ENCODE peak calls at places on chromosomes 12 and 14, in five cellular contexts. C, I, U, T and F are unnamed samples.

GRCh38 chr14:92770454-92770853 is 22.0 kb upstream of the LGMN start:
- DNase-seq in T (no peak), U (no peak), I (no peak), C (no peak), F (no peak)

GRCh38 chr14:29016050-29016900 is 249.7 kb downstream of the FOXG1 start:
- DNase-seq in I (peak; percentile 53), T (no peak), U (no peak), C (no peak), F (no peak)

GRCh38 chr14:76784881-76785280 is 23.6 kb downstream of the VASH1 start:
- DNase-seq in C (peak; percentile 85), I (peak; percentile 78), U (peak; percentile 83), T (peak; percentile 64), F (peak; percentile 91)

GRCh38 chr14:50116986-50117385 is 614 bp upstream of the VCPKMT start:
- DNase-seq in I (no peak), U (no peak), C (no peak), T (no peak), F (no peak)

GRCh38 chr12:14716848-14717444 is 20.5 kb upstream of the GUCY2C start:
- DNase-seq in I (peak; percentile 71), T (peak; percentile 75), U (no peak), C (no peak), F (no peak)

GRCh38 chr14:101944451-101944850 is 19.9 kb upstream of the DYNC1H1 start:
- DNase-seq in U (no peak), T (no peak), C (no peak), I (no peak), F (no peak)

GRCh38 chr14:101235042-101235871 is 326.0 kb upstream of the DIO3 start:
- DNase-seq in C (peak; percentile 45), I (peak; percentile 70), T (peak; percentile 66), U (no peak), F (no peak)

GRCh38 chr14:89669209-89669608 is 252.2 kb upstream of the FOXN3 start:
- DNase-seq in C (peak; percentile 25), T (no peak), I (no peak), U (no peak), F (no peak)

GRCh38 chr12:77120156-77120555 is 54.8 kb upstream of the E2F7 start:
- DNase-seq in T (no peak), I (peak; percentile 7), C (no peak), U (no peak), F (no peak)

GRCh38 chr14:104438166-104438887 is 141.2 kb upstream of the C14orf180 start:
- DNase-seq in C (no peak), I (no peak), U (no peak), T (peak; percentile 12), F (peak; percentile 36)

GRCh38 chr12:4118017-4118510 is 155.5 kb upstream of the CCND2 start:
- DNase-seq in C (peak; percentile 79), T (peak; percentile 86), I (no peak), U (no peak), F (peak; percentile 60)

GRCh38 chr12:15323530-15323929 is 1.2 kb downstream of the PTPRO start:
- DNase-seq in C (no peak), T (no peak), I (no peak), U (no peak), F (no peak)

GRCh38 chr14:101507306-101508150 is 53.8 kb upstream of the DIO3 start:
- DNase-seq in C (peak; percentile 4), T (no peak), U (peak; percentile 10), I (no peak), F (peak; percentile 57)

GRCh38 chr14:96090441-96091148 is 51.4 kb downstream of the C14orf132 start:
- DNase-seq in U (peak; percentile 70), T (peak; percentile 57), I (no peak), C (peak; percentile 90), F (no peak)

GRCh38 chr12:13504074-13504473 is 307.5 kb downstream of the EMP1 start:
- DNase-seq in T (no peak), C (no peak), U (no peak), I (no peak), F (no peak)

GRCh38 chr12:93740721-93741120 is 63.5 kb downstream of the CRADD start:
- DNase-seq in I (no peak), T (no peak), U (no peak), C (no peak), F (no peak)

GRCh38 chr12:68495666-68496065 is 115.0 kb upstream of the RAP1B start:
- DNase-seq in I (no peak), C (no peak), T (no peak), U (no peak), F (no peak)

DNA sequence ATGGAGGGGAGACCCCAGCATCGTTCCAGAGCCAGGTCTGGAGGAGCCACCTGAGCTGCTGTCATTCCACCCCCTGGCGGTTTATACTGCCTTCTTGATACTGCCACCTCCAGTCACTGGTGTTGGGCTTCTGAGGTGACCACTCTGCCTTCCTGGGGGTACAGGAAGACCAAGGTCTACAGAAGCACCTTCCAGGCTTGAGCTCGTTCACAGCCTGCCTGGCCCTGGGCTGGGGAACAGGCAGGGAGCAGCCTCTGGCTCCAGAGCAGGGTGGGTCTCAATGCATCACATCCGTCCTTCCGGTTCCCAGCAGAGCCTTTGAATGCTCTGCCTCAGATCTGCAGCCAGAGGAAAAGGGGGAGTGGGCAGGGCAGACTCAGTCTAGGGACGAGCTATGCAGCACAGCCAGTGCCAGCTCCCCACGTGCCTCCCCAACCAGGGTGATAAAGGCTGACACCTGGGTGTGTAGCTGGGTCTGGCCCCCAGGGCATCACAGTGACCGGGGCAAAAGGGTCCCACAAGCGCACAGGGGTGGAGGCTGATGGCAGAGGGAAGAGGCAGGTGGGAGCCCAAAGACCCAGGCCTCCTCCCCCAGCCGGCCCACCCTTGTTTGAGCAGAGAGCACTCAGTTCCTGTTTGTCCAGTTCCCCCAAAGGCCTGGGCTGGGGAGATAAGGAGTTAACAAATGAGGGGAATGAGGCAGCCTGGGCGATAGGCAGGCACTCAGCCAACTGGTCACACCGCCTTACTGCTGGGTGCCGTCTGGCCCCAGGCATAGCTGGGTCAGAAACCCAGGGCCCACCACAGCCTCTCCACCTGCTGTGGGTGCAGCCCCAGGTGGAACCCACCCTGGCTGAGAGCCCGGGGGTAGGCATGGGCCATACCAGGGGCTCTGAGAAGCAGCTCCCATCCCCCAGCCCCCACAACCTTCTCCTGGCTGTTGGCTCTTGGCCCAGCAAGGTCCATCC is 17.1 kb downstream of the DEGS2 start:
- DNase-seq in U (peak; percentile 77), T (peak; percentile 88), C (peak; percentile 60), I (no peak), F (peak; percentile 71)
- H3K4me1 ChIP-seq in U (no peaks in the 10 kb centered on the region), T (peaks cover 50% of the 10 kb centered on the region), C (peaks cover 46% of the 10 kb centered on the region), I (peaks cover 8% of the 10 kb centered on the region), F (no peaks in the 10 kb centered on the region)

GRCh38 chr14:66746316-66747006 is 238.5 kb downstream of the GPHN start:
- DNase-seq in I (peak; percentile 66), U (no peak), T (no peak), C (no peak), F (no peak)
- TF ChIP-seq CTCF in I (peak; percentile 45), U (no peak), T (peak; percentile 43), C (peak; percentile 52), F (peak; percentile 67)

GRCh38 chr12:32407795-32408194 is 8.4 kb downstream of the FGD4 start:
- DNase-seq in U (no peak), C (no peak), I (no peak), T (no peak), F (no peak)

GRCh38 chr12:32418221-32418620 is 18.9 kb downstream of the FGD4 start:
- DNase-seq in T (no peak), I (no peak), U (no peak), C (no peak), F (no peak)

GRCh38 chr12:32418903-32419519 is 19.7 kb downstream of the FGD4 start:
- DNase-seq in C (no peak), T (no peak), U (no peak), I (no peak), F (no peak)

GRCh38 chr12:32413412-32413811 is 14.1 kb downstream of the FGD4 start:
- DNase-seq in T (no peak), U (no peak), C (no peak), I (no peak), F (no peak)
- H3K27ac ChIP-seq in T (no peak overlapping the region), U (no peak overlapping the region), C (no peak overlapping the region), I (no peak overlapping the region), F (no peak overlapping the region)

GRCh38 chr12:52180971-52181628 is 10.7 kb downstream of the KRT80 start:
- DNase-seq in C (no peak), I (no peak), U (no peak), T (no peak), F (no peak)

GRCh38 chr12:52178443-52178842 is 13.4 kb downstream of the KRT80 start:
- DNase-seq in U (no peak), I (no peak), C (no peak), T (no peak), F (no peak)

GRCh38 chr12:52178984-52179383 is 12.8 kb downstream of the KRT80 start:
- DNase-seq in U (no peak), C (no peak), I (no peak), T (no peak), F (no peak)

GRCh38 chr12:52181757-52182156 is 10.1 kb downstream of the KRT80 start:
- DNase-seq in I (no peak), U (no peak), C (no peak), T (no peak), F (no peak)

GRCh38 chr12:52179396-52179973 is 12.3 kb downstream of the KRT80 start:
- DNase-seq in U (no peak), C (peak; percentile 65), T (no peak), I (no peak), F (no peak)
- H3K4me1 ChIP-seq in U (peaks cover 7% of the 10 kb centered on the region), C (peaks cover 48% of the 10 kb centered on the region), T (no peaks in the 10 kb centered on the region), I (peaks cover 42% of the 10 kb centered on the region), F (peaks cover 49% of the 10 kb centered on the region)

GRCh38 chr12:42958271-42958674 is 368.7 kb upstream of the PRICKLE1 start:
- DNase-seq in T (no peak), I (no peak), C (no peak), U (no peak), F (no peak)

GRCh38 chr12:42957136-42957535 is 367.6 kb upstream of the PRICKLE1 start:
- DNase-seq in I (no peak), C (peak; percentile 58), U (no peak), T (no peak), F (no peak)

GRCh38 chr12:42961395-42961794 is 371.8 kb upstream of the PRICKLE1 start:
- DNase-seq in T (no peak), C (no peak), U (no peak), I (peak; percentile 90), F (no peak)

GRCh38 chr12:42962384-42962783 is 372.8 kb upstream of the PRICKLE1 start:
- DNase-seq in C (no peak), T (no peak), U (no peak), I (no peak), F (no peak)

DNA sequence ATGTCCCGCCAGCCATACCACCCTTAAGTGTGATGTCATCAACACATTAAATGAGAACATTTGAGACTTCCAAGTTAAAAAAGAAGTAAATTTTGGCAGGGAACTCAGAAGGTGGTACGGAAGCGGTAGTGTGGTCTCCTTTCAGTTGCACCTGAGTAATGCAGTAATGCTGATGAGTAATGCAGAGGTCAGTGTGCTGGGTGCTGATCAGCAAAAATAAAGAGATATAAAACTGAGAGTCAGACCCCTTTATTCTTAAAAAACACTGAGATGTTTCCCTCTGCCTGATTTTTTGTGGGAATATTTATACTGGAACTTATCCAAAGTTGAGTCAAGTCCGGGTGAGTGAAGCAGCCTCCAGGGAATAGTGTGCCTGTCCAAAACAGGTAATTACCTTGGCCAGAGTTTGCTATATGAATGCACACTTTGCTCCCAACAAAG is 370.6 kb upstream of the PRICKLE1 start:
- DNase-seq in U (no peak), C (no peak), I (peak; percentile 7), T (no peak), F (no peak)
- TF ChIP-seq CTCF in U (no peak), C (no peak), I (no peak), T (no peak), F (no peak)